ENCODE peak calls at places on chromosome 14, in seven cellular contexts. H is activated T-cell treated with anti-CD3 and anti-CD28 coated beads, Interleukin-2, amount 50 U/mL, for 72 hours; W is activated T-helper 1 cell treated with anti-CD3 and anti-CD28 coated beads, Interleukin-12 subunit alpha, Interleukin-12 subunit beta, Interleukin-2, Interleukin-4 antibody, amounts not matched to agents 30 ng/mL and 10 ng/mL and 1 ng/mL, durations not matched to agents 14 hours and 24 hours and 36 hours; C is retina; A is Calu3; E is HTR-8/SVneo; S is non-pigmented ciliary epithelial cell. K is an unnamed sample.

GRCh38 chr14:100471451-100472093 is 115.6 kb downstream of the BEGAIN start:
- DNase-seq in H (no peak), W (no peak), C (peak; percentile 44), A (peak; percentile 64), E (peak; percentile 35), S (no peak), K (no peak)

GRCh38 chr14:73759183-73759713 is 45.1 kb upstream of the PNMA1 start:
- DNase-seq in H (peak; percentile 46), W (peak; percentile 48), C (no peak), A (peak; percentile 58), E (no peak), S (no peak), K (no peak)

GRCh38 chr14:21168055-21168454 is 12.2 kb upstream of the OR5AU1 start:
- DNase-seq in H (no peak), W (no peak), C (no peak), A (no peak), E (no peak), S (no peak), K (no peak)

GRCh38 chr14:23863836-23864235 is 89.7 kb upstream of the DHRS4 start:
- DNase-seq in H (no peak), W (no peak), C (no peak), A (no peak), E (no peak), S (no peak), K (no peak)

GRCh38 chr14:50000215-50001145 is 107.6 kb downstream of the ARF6 start:
- DNase-seq in H (peak; percentile 88), W (peak; percentile 76), C (peak; percentile 45), A (peak; percentile 59), E (no peak), S (no peak), K (peak; percentile 89)

GRCh38 chr14:61168126-61168525 is 113.0 kb downstream of the TMEM30B start:
- DNase-seq in H (no peak), W (no peak), C (no peak), A (no peak), E (no peak), S (no peak), K (no peak)

GRCh38 chr14:98138666-98139065 is 1133.3 kb downstream of the BCL11B start:
- DNase-seq in H (peak; percentile 67), W (peak; percentile 69), C (peak; percentile 64), A (peak; percentile 4), E (no peak), S (no peak), K (no peak)

GRCh38 chr14:78721756-78722455 is 551.7 kb downstream of the NRXN3 start:
- DNase-seq in H (no peak), W (no peak), C (peak; percentile 5), A (no peak), E (no peak), S (no peak), K (no peak)

GRCh38 chr14:54354096-54354495 is 42.7 kb upstream of the CDKN3 start:
- DNase-seq in H (no peak), W (no peak), C (no peak), A (peak; percentile 37), E (no peak), S (no peak), K (no peak)

GRCh38 chr14:51447411-51447810 is 204.3 kb upstream of the FRMD6 start:
- DNase-seq in H (no peak), W (no peak), C (no peak), A (no peak), E (no peak), S (no peak), K (no peak)

K was measured in coronary artery.